ENCODE peak calls at places on chromosomes 13 and 19, in four cellular contexts. C, K, I and H are unnamed samples.

GRCh38 chr13:80168089-80168850 is 172.7 kb downstream of the SPRY2 start:
- DNase-seq in C (peak; percentile 71), K (no peak), I (no peak), H (no peak)

GRCh38 chr19:17090501-17091074 is 15.0 kb downstream of the MYO9B start:
- DNase-seq in C (peak; percentile 60), K (no peak), I (no peak), H (no peak)

GRCh38 chr19:34639491-34640085 is 37.4 kb downstream of the SCGB2B2 start:
- DNase-seq in C (peak; percentile 72), K (peak; percentile 13), I (peak; percentile 45), H (peak; percentile 53)

GRCh38 chr13:24068472-24068871 is 92.0 kb upstream of the SPATA13 start:
- DNase-seq in C (no peak), K (no peak), I (no peak), H (no peak)

GRCh38 chr19:50705422-50706019 is 14.1 kb downstream of the SHANK1 start:
- DNase-seq in C (peak; percentile 76), K (peak; percentile 21), I (peak; percentile 84), H (peak; percentile 62)

GRCh38 chr13:97367016-97367415 is 67.0 kb upstream of the RAP2A start:
- DNase-seq in C (peak; percentile 65), K (no peak), I (no peak), H (no peak)

GRCh38 chr13:30851697-30852096 is 54.4 kb upstream of the MEDAG start:
- DNase-seq in C (no peak), K (peak; percentile 33), I (no peak), H (no peak)

GRCh38 chr13:31587696-31588266 is 151.5 kb upstream of the RXFP2 start:
- DNase-seq in C (no peak), K (no peak), I (no peak), H (no peak)

GRCh38 chr13:73235385-73235784 is 176.6 kb downstream of the KLF5 start:
- DNase-seq in C (no peak), K (no peak), I (no peak), H (no peak)

GRCh38 chr13:98441056-98441676 is 135.7 kb downstream of the STK24 start:
- DNase-seq in C (no peak), K (no peak), I (no peak), H (no peak)

GRCh38 chr13:98443800-98444325 is 133.0 kb downstream of the STK24 start:
- DNase-seq in C (no peak), K (no peak), I (no peak), H (no peak)

GRCh38 chr13:98442391-98443230 is 134.3 kb downstream of the STK24 start:
- DNase-seq in C (no peak), K (no peak), I (no peak), H (no peak)

GRCh38 chr13:98444381-98444780 is 132.5 kb downstream of the STK24 start:
- DNase-seq in C (no peak), K (no peak), I (no peak), H (no peak)

DNA sequence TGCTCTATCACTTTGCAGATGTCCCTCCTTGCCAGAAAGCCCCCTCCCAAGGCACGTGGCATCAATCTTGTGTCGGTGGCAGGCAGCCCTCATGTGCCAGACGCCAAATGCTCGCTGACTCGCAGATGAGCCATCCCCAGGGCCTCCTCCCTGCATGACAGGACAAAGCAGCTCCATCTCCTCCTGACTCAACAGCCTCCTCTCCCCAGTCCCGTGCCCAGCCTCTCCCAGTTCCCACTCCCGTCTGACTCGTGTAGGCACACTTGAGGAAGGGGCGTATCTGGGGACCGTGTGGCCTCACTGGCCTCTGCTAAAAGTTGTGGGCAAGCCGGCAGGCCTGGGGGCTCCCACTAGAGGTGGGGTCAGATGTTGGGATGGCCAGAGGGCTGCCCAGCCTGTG is 133.6 kb downstream of the STK24 start:
- DNase-seq in C (peak; percentile 92), K (no peak), I (no peak), H (peak; percentile 23)
- H3K9ac ChIP-seq in C (peak overlapping the region; percentile 2), K (no peak overlapping the region), I (no peak overlapping the region), H (no peak overlapping the region)

GRCh38 chr19:19260417-19260816 is 12.7 kb downstream of the TM6SF2 start:
- DNase-seq in C (no peak), K (no peak), I (no peak), H (no peak)

GRCh38 chr19:19262190-19263057 is 10.7 kb downstream of the TM6SF2 start:
- DNase-seq in C (no peak), K (no peak), I (peak; percentile 37), H (no peak)

GRCh38 chr19:19259741-19260140 is 13.4 kb downstream of the TM6SF2 start:
- DNase-seq in C (peak; percentile 11), K (no peak), I (peak; percentile 72), H (peak; percentile 18)

GRCh38 chr19:19261350-19262189 is 11.5 kb downstream of the TM6SF2 start:
- DNase-seq in C (no peak), K (no peak), I (peak; percentile 66), H (no peak)

DNA sequence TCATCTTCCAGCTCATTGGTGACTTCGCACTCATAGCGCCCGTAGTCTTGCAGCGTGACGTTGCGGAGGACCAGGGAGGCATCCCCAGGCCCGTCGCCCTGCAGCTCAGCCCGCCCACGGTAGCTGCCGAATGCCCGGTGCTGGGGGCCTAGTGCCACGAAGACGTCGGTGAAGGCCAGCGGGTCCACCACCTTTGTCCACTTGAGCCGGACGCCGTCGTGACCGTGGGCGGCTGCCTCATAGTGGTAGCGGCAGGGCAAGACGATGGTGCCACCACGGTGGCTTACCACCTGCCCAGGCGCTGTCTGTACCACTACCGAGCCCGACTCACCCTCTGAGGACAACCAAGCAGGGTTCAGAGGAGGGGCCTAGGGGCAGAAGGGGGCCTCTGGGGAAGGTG is 12.3 kb downstream of the TM6SF2 start:
- DNase-seq in C (no peak), K (no peak), I (no peak), H (no peak)
- TF ChIP-seq FOS in C (no peak), K (no peak), I (no peak), H (no peak)

GRCh38 chr19:4971424-4971793 is 2.5 kb downstream of the KDM4B start:
- DNase-seq in C (no peak), K (no peak), I (peak; percentile 67), H (no peak)
- H3K9ac ChIP-seq in C (peak overlapping the region; percentile 68), K (peak overlapping the region; percentile 75), I (peak overlapping the region; percentile 96), H (no peak overlapping the region)

DNA sequence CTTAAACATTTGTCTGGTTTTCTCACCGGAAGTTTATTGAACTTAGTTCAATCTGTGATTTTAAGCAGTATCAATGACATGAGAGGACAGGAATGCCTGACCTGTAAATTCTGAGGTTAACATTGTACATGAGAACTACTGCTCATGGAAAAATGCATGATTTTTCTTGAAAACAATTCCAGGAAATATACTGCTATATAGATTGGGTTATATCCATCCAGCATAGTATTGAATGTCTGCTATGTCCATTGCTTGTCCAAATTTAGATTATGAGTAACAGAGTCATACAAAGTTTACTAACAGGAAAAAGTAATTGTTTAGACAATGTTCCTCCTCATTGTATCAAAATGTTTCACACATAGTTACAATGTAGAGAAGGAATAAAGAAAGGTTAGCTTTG is 606.8 kb downstream of the DACH1 start:
- DNase-seq in C (no peak), K (no peak), I (no peak), H (peak; percentile 78)
- TF ChIP-seq FOS in C (no peak), K (no peak), I (no peak), H (no peak)

GRCh38 chr13:50153888-50154287 is 138.6 kb downstream of the KCNRG start:
- DNase-seq in C (no peak), K (no peak), I (no peak), H (no peak)

GRCh38 chr13:50153401-50153800 is 138.2 kb downstream of the KCNRG start:
- DNase-seq in C (no peak), K (no peak), I (no peak), H (no peak)

GRCh38 chr13:50152655-50153309 is 137.5 kb downstream of the KCNRG start:
- DNase-seq in C (no peak), K (no peak), I (no peak), H (no peak)

GRCh38 chr13:50149932-50150331 is 134.7 kb downstream of the KCNRG start:
- DNase-seq in C (no peak), K (no peak), I (no peak), H (peak; percentile 35)

DNA sequence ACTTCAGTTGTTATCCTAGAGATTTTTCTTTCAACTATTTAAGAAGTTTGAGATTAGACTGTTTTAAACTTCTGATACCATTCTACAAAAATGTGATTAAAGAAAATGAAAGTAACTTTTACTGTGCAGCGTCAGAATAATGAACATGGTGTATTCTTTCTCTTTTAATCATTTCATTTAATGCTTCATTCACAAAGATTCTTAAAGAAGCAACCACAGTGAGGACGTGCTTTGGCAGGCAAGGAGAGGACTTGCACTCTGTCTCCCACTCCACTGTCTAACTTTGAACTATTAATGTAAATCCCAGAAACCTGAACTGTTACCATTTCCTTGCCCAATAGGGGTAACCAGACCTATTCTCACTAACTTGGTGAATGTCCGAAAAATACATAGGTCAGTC is 137.0 kb downstream of the KCNRG start:
- DNase-seq in C (no peak), K (no peak), I (no peak), H (no peak)
- H3K9ac ChIP-seq in C (peak overlapping the region; percentile 19), K (no peak overlapping the region), I (no peak overlapping the region), H (no peak overlapping the region)

GRCh38 chr19:4539697-4540581 is at the start of gene LRG1:
- DNase-seq in C (no peak), K (peak; percentile 30), I (peak; percentile 88), H (peak; percentile 30)
- TF ChIP-seq FOS in C (no peak), K (no peak), I (no peak), H (no peak)

GRCh38 chr19:40778865-40779284 is 828 bp downstream of the RAB4B start:
- DNase-seq in C (peak; percentile 29), K (no peak), I (no peak), H (no peak)
- H3K9ac ChIP-seq in C (peak overlapping the region; percentile 47), K (peak overlapping the region; percentile 96), I (peak overlapping the region; percentile 90), H (peak overlapping the region; percentile 62)

DNA sequence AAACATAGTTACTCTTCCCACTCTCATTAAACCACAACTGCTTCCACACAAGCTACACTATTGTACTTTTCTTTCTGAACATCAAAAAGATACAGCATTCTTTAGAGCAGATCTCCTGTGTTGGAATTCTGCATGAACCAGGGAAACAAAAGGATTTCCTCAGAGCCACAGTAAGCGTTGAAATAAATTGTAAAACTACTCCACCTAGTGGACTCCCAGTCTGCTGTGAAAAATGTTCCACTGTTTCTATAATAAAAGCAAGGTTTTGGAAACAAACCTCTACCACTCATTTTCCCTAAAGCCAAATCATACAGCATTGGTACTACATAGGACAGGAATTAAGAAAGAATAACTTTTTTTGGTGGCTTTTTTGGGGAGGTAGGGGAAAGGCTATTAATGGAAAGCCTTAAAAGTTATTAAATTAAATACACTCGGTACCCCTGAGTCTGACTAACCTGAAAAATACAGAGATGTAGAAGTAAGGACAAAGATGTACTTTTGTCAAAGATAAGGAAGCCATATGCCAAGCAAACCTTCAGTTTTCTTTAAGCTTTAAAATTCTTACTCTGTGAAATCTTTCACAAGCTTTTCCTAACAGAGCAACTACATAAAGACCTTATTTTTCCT is 19.3 kb downstream of the NUFIP1 start:
- DNase-seq in C (peak; percentile 71), K (no peak), I (no peak), H (peak; percentile 66)
- TF ChIP-seq FOS in C (no peak), K (no peak), I (no peak), H (no peak)